ENCODE peak calls at places on chromosome 2, in seven cellular contexts. S is activated CD4-positive, alpha-beta T cell treated with anti-CD3 and anti-CD28 coated beads, Interleukin-2, amount 50 U/mL, for 24 hours; W is T-helper 1 cell; L is osteocyte; G is stimulated activated CD4-positive, alpha-beta T cell treated with anti-CD3 and anti-CD28 coated beads, Interleukin-1b, Interleukin-23, amount 100 ng/mL, for 24 hours; K is A549; X is WTC11. I is an unnamed sample.

GRCh38 chr2:180520816-180521595 is 459.4 kb upstream of the UBE2E3 start:
- DNase-seq in S (no peak), W (no peak), L (no peak), G (no peak), K (peak), X (no peak), I (no peak)

GRCh38 chr2:127007652-127008051 is 99.3 kb downstream of the BIN1 start:
- DNase-seq in S (no peak), W (no peak), L (no peak), G (no peak), K (peak), X (no peak), I (no peak)

GRCh38 chr2:17795309-17795708 is 21.0 kb upstream of the MSGN1 start:
- DNase-seq in S (no peak), W (no peak), L (no peak), G (no peak), K (no peak), X (no peak), I (no peak)

GRCh38 chr2:151162185-151162584 is 99.5 kb downstream of the RBM43 start:
- DNase-seq in S (no peak), W (no peak), L (no peak), G (no peak), K (no peak), X (no peak), I (no peak)

GRCh38 chr2:63790491-63790890 is 51.2 kb upstream of the UGP2 start:
- DNase-seq in S (no peak), W (no peak), L (no peak), G (no peak), K (no peak), X (no peak), I (no peak)

GRCh38 chr2:10267551-10268465 is 34.9 kb upstream of the HPCAL1 start:
- DNase-seq in S (no peak), W (peak), L (no peak), G (no peak), K (no peak), X (peak), I (no peak)

GRCh38 chr2:219279916-219280516 is 850 bp downstream of the DNAJB2 start:
- DNase-seq in S (no peak), W (no peak), L (no peak), G (no peak), K (no peak), X (no peak), I (no peak)

GRCh38 chr2:171004833-171005232 is 75.8 kb downstream of the GORASP2 start:
- DNase-seq in S (no peak), W (no peak), L (no peak), G (no peak), K (no peak), X (no peak), I (no peak)

GRCh38 chr2:216914491-216914890 is 54.6 kb upstream of the TNP1 start:
- DNase-seq in S (no peak), W (no peak), L (no peak), G (no peak), K (no peak), X (no peak), I (no peak)

GRCh38 chr2:176398783-176399182 is 129.5 kb downstream of the MTX2 start:
- DNase-seq in S (no peak), W (no peak), L (no peak), G (no peak), K (no peak), X (no peak), I (no peak)

GRCh38 chr2:218746470-218746795 is 35.5 kb upstream of the CYP27A1 start:
- DNase-seq in S (no peak), W (no peak), L (no peak), G (no peak), K (no peak), X (no peak), I (no peak)

GRCh38 chr2:226180485-226180884 is 619.1 kb downstream of the IRS1 start:
- DNase-seq in S (no peak), W (no peak), L (no peak), G (no peak), K (no peak), X (no peak), I (no peak)

GRCh38 chr2:205680067-205680466 is 2.2 kb upstream of the NRP2 start:
- DNase-seq in S (no peak), W (peak), L (no peak), G (peak), K (peak), X (peak), I (no peak)

GRCh38 chr2:174873457-174873856 is 109.2 kb upstream of the CHRNA1 start:
- DNase-seq in S (no peak), W (no peak), L (no peak), G (no peak), K (no peak), X (no peak), I (no peak)

GRCh38 chr2:170963386-170963785 is 34.3 kb downstream of the GORASP2 start:
- DNase-seq in S (no peak), W (no peak), L (no peak), G (no peak), K (no peak), X (no peak), I (no peak)

GRCh38 chr2:143110759-143111428 is 18.3 kb upstream of the ARHGAP15 start:
- DNase-seq in S (no peak), W (peak), L (no peak), G (peak), K (peak), X (peak), I (peak)

GRCh38 chr2:205073433-205074020 is 528.3 kb downstream of the PARD3B start:
- DNase-seq in S (no peak), W (no peak), L (no peak), G (no peak), K (no peak), X (no peak), I (no peak)

GRCh38 chr2:218831378-218831990 is at the start of gene PRKAG3:
- DNase-seq in S (no peak), W (no peak), L (no peak), G (no peak), K (no peak), X (no peak), I (no peak)

GRCh38 chr2:181070834-181071200 is 90.4 kb downstream of the UBE2E3 start:
- DNase-seq in S (no peak), W (no peak), L (no peak), G (no peak), K (no peak), X (no peak), I (no peak)

GRCh38 chr2:44135771-44136170 is 32.9 kb upstream of the PPM1B start:
- DNase-seq in S (no peak), W (no peak), L (no peak), G (no peak), K (no peak), X (no peak), I (no peak)

GRCh38 chr2:162317910-162318279 is 589 bp downstream of the IFIH1 start:
- DNase-seq in S (no peak), W (no peak), L (no peak), G (no peak), K (peak), X (peak), I (peak)

GRCh38 chr2:212549463-212549862 is 10.9 kb upstream of the ERBB4 start:
- DNase-seq in S (no peak), W (no peak), L (no peak), G (no peak), K (no peak), X (no peak), I (no peak)

GRCh38 chr2:69594341-69594740 is 49.2 kb downstream of the AAK1 start:
- DNase-seq in S (no peak), W (no peak), L (no peak), G (no peak), K (no peak), X (no peak), I (no peak)

GRCh38 chr2:191922736-191923651 is 76.1 kb upstream of the CAVIN2 start:
- DNase-seq in S (no peak), W (no peak), L (no peak), G (no peak), K (no peak), X (no peak), I (no peak)

GRCh38 chr2:164839914-164840457 is 1.6 kb downstream of the COBLL1 start:
- DNase-seq in S (no peak), W (no peak), L (no peak), G (no peak), K (no peak), X (no peak), I (no peak)

GRCh38 chr2:235485362-235485761 is 8.5 kb upstream of the AGAP1 start:
- DNase-seq in S (no peak), W (no peak), L (no peak), G (no peak), K (no peak), X (no peak), I (no peak)

GRCh38 chr2:240259201-240259923 is 118.9 kb upstream of the OTOS start:
- DNase-seq in S (no peak), W (no peak), L (no peak), G (no peak), K (no peak), X (no peak), I (no peak)

GRCh38 chr2:96825057-96825456 is 9.0 kb downstream of the CNNM3 start:
- DNase-seq in S (no peak), W (no peak), L (no peak), G (no peak), K (no peak), X (no peak), I (no peak)

GRCh38 chr2:231680284-231680991 is 27.9 kb upstream of the PTMA start:
- DNase-seq in S (no peak), W (no peak), L (no peak), G (no peak), K (no peak), X (peak), I (no peak)

GRCh38 chr2:57549642-57550102 is 496.9 kb upstream of the VRK2 start:
- DNase-seq in S (no peak), W (no peak), L (no peak), G (no peak), K (peak), X (no peak), I (no peak)

GRCh38 chr2:150109912-150110311 is 377.6 kb downstream of the RND3 start:
- DNase-seq in S (no peak), W (no peak), L (no peak), G (no peak), K (no peak), X (no peak), I (no peak)

GRCh38 chr2:229261076-229261475 is 10.0 kb downstream of the PID1 start:
- DNase-seq in S (no peak), W (no peak), L (no peak), G (no peak), K (no peak), X (no peak), I (no peak)

GRCh38 chr2:222561817-222562424 is 94.0 kb downstream of the FARSB start:
- DNase-seq in S (no peak), W (no peak), L (no peak), G (no peak), K (peak), X (peak), I (no peak)

GRCh38 chr2:169276045-169276444 is 86.3 kb downstream of the LRP2 start:
- DNase-seq in S (no peak), W (no peak), L (no peak), G (no peak), K (peak), X (no peak), I (no peak)

GRCh38 chr2:134683561-134684112 is 35.2 kb downstream of the TMEM163 start:
- DNase-seq in S (no peak), W (no peak), L (no peak), G (no peak), K (peak), X (no peak), I (no peak)

GRCh38 chr2:198203306-198203705 is 398.9 kb downstream of the PLCL1 start:
- DNase-seq in S (no peak), W (no peak), L (no peak), G (no peak), K (no peak), X (no peak), I (no peak)

GRCh38 chr2:64063924-64064331 is 44.7 kb upstream of the VPS54 start:
- DNase-seq in S (no peak), W (no peak), L (no peak), G (no peak), K (no peak), X (no peak), I (no peak)

GRCh38 chr2:11757101-11757500 is 10.7 kb downstream of the LPIN1 start:
- DNase-seq in S (no peak), W (no peak), L (no peak), G (no peak), K (no peak), X (no peak), I (no peak)